ENCODE peak calls at places on chromosomes 3 and 15, in nine cellular contexts. D, Y, W, P, F, M, G, I and O are unnamed samples.

GRCh38 chr3:377158-377561 is 180.6 kb downstream of the CHL1 start:
- DNase-seq in D (no peak), F (peak; percentile 54), P (no peak), M (no peak), Y (no peak), G (peak; percentile 4), I (peak; percentile 54), W (no peak), O (peak; percentile 15)

GRCh38 chr3:56144792-56145191 is 323.5 kb downstream of the ERC2 start:
- DNase-seq in D (no peak), W (no peak), F (no peak), I (no peak), P (no peak), M (no peak), Y (no peak), G (no peak), O (no peak)

GRCh38 chr15:25763206-25763880 is 99.8 kb downstream of the ATP10A start:
- DNase-seq in P (no peak), F (no peak), W (no peak), G (no peak), D (no peak), I (no peak), Y (no peak), M (no peak), O (no peak)

GRCh38 chr3:194312743-194313281 is 38.3 kb downstream of the CPN2 start:
- DNase-seq in M (no peak), P (no peak), D (no peak), F (no peak), G (peak; percentile 87), W (no peak), I (no peak), Y (no peak), O (no peak)

GRCh38 chr3:111484666-111485065 is 57.3 kb upstream of the CD96 start:
- DNase-seq in P (no peak), D (no peak), G (no peak), I (no peak), Y (no peak), F (no peak), W (no peak), M (no peak), O (no peak)

GRCh38 chr15:25900901-25901300 is 37.8 kb upstream of the ATP10A start:
- DNase-seq in D (no peak), W (no peak), G (peak; percentile 31), Y (no peak), I (no peak), F (no peak), M (no peak), P (no peak), O (no peak)

GRCh38 chr15:23857028-23857641 is 170.0 kb upstream of the NDN start:
- DNase-seq in Y (no peak), W (no peak), D (no peak), F (peak; percentile 27), P (no peak), M (no peak), I (no peak), G (peak; percentile 9), O (peak; percentile 14)

GRCh38 chr3:60055765-60056164 is 1005.9 kb upstream of the CFAP20DC start:
- DNase-seq in D (no peak), F (no peak), Y (no peak), P (no peak), W (no peak), I (no peak), M (no peak), G (peak; percentile 2), O (no peak)

GRCh38 chr15:55588070-55588817 is at the start of gene PYGO1:
- DNase-seq in Y (no peak), F (peak; percentile 7), M (peak; percentile 64), P (no peak), D (peak; percentile 28), G (peak; percentile 62), I (peak; percentile 71), W (peak; percentile 41), O (peak; percentile 7)

GRCh38 chr15:44193651-44194396 is 1.2 kb downstream of the FRMD5 start:
- DNase-seq in W (peak; percentile 33), I (peak; percentile 32), G (peak; percentile 62), P (no peak), Y (no peak), M (peak; percentile 36), D (no peak), F (peak; percentile 28), O (peak; percentile 13)

GRCh38 chr3:148331111-148331818 is 366.4 kb upstream of the AGTR1 start:
- DNase-seq in Y (no peak), F (no peak), I (peak; percentile 17), D (no peak), M (no peak), G (no peak), W (no peak), P (no peak), O (no peak)

GRCh38 chr15:45118996-45119395 is 4.9 kb downstream of the DUOXA2 start:
- DNase-seq in F (no peak), I (no peak), D (no peak), P (no peak), G (no peak), W (no peak), M (no peak), Y (no peak), O (no peak)

GRCh38 chr3:49591615-49592014 is 37.3 kb downstream of the BSN start:
- DNase-seq in D (no peak), P (no peak), W (no peak), I (no peak), F (no peak), Y (no peak), M (no peak), G (no peak), O (no peak)

GRCh38 chr3:9779721-9780450 is 10.1 kb upstream of the CAMK1 start:
- DNase-seq in Y (no peak), D (peak; percentile 22), I (no peak), M (no peak), F (no peak), P (no peak), W (no peak), G (no peak), O (no peak)

GRCh38 chr15:89912145-89912673 is 543 bp downstream of the ARPIN start:
- DNase-seq in I (no peak), D (no peak), P (no peak), F (no peak), W (peak; percentile 41), Y (no peak), G (peak; percentile 24), M (peak; percentile 16), O (peak; percentile 64)

GRCh38 chr15:68442041-68442440 is 10.1 kb upstream of the ITGA11 start:
- DNase-seq in Y (no peak), G (peak; percentile 33), M (no peak), W (no peak), I (no peak), D (no peak), F (no peak), P (no peak), O (no peak)

GRCh38 chr3:12875857-12876451 is 34.6 kb upstream of the RPL32 start:
- DNase-seq in I (no peak), M (peak; percentile 40), D (no peak), P (no peak), Y (no peak), F (no peak), W (no peak), G (no peak), O (peak; percentile 14)

GRCh38 chr3:23594897-23595670 is 210.7 kb upstream of the UBE2E1 start:
- DNase-seq in M (no peak), W (no peak), D (no peak), I (no peak), P (no peak), Y (no peak), G (no peak), F (no peak), O (no peak)

GRCh38 chr3:55555866-55556621 is 68.9 kb upstream of the WNT5A start:
- DNase-seq in Y (no peak), G (no peak), P (no peak), F (no peak), I (no peak), M (no peak), D (no peak), W (no peak), O (no peak)

GRCh38 chr3:38114052-38114874 is 22.7 kb downstream of the ACAA1 start:
- DNase-seq in D (no peak), M (no peak), P (no peak), I (no peak), G (no peak), F (no peak), W (no peak), Y (no peak), O (no peak)

GRCh38 chr3:186909078-186909853 is 21.1 kb upstream of the ST6GAL1 start:
- DNase-seq in G (no peak), Y (peak; percentile 37), I (no peak), W (no peak), P (no peak), F (peak; percentile 2), M (no peak), D (peak; percentile 89), O (peak; percentile 46)